ENCODE peak calls at places on chromosome 6, in four cellular contexts. R is GM12878, A is SK-N-SH, Q is HepG2. U is an unnamed sample.

GRCh38 chr6:170497845-170498281 is 55.2 kb downstream of the PSMB1 start:
- DNase-seq in R (no peak), A (no peak), Q (no peak), U (no peak)

GRCh38 chr6:12637960-12638641 is 78.5 kb upstream of the PHACTR1 start:
- DNase-seq in R (peak), A (peak), Q (peak), U (peak)

GRCh38 chr6:53986165-53986720 is 125.0 kb upstream of the MLIP start:
- DNase-seq in R (no peak), A (peak), Q (peak), U (peak)

GRCh38 chr6:159092631-159093030 is 47.8 kb upstream of the TAGAP start:
- DNase-seq in R (no peak), A (no peak), Q (no peak), U (no peak)

GRCh38 chr6:169233181-169233580 is 20.5 kb downstream of the THBS2 start:
- DNase-seq in R (no peak), A (no peak), Q (no peak), U (no peak)

GRCh38 chr6:92687278-92687677 is 732.1 kb downstream of the EPHA7 start:
- DNase-seq in R (no peak), A (no peak), Q (no peak), U (no peak)

GRCh38 chr6:83417880-83418663 is 12.8 kb downstream of the ME1 start:
- DNase-seq in R (no peak), A (peak), Q (peak), U (peak)

GRCh38 chr6:159116343-159116742 is 52.9 kb upstream of the FNDC1 start:
- DNase-seq in R (no peak), A (no peak), Q (no peak), U (no peak)

GRCh38 chr6:85360794-85361642 is 88.9 kb upstream of the NT5E start:
- DNase-seq in R (no peak), A (no peak), Q (peak), U (peak)

GRCh38 chr6:151097207-151097606 is 142.6 kb upstream of the AKAP12 start:
- DNase-seq in R (no peak), A (no peak), Q (no peak), U (no peak)

GRCh38 chr6:4299476-4299875 is 164.1 kb upstream of the ECI2 start:
- DNase-seq in R (no peak), A (no peak), Q (no peak), U (no peak)

GRCh38 chr6:156633291-156633690 is 143.9 kb upstream of the ARID1B start:
- DNase-seq in R (no peak), A (no peak), Q (no peak), U (no peak)

GRCh38 chr6:157434349-157435016 is 53.5 kb downstream of the ZDHHC14 start:
- DNase-seq in R (no peak), A (no peak), Q (peak), U (no peak)

GRCh38 chr6:170438402-170438753 is 114.7 kb downstream of the PSMB1 start:
- DNase-seq in R (no peak), A (peak), Q (peak), U (peak)

GRCh38 chr6:2909718-2910117 is 6.6 kb upstream of the SERPINB9 start:
- DNase-seq in R (no peak), A (no peak), Q (no peak), U (no peak)

GRCh38 chr6:70135783-70136182 is 167.1 kb downstream of the COL9A1 start:
- DNase-seq in R (no peak), A (no peak), Q (no peak), U (no peak)

GRCh38 chr6:37204014-37204751 is 34.2 kb downstream of the PIM1 start:
- DNase-seq in R (no peak), A (no peak), Q (peak), U (no peak)

GRCh38 chr6:17385660-17386059 is 7.7 kb upstream of the CAP2 start:
- DNase-seq in R (no peak), A (no peak), Q (no peak), U (no peak)

GRCh38 chr6:23179994-23180393 is 610.6 kb downstream of the HDGFL1 start:
- DNase-seq in R (no peak), A (no peak), Q (no peak), U (no peak)

GRCh38 chr6:106247293-106247692 is 78.3 kb downstream of the ATG5 start:
- DNase-seq in R (peak), A (no peak), Q (no peak), U (no peak)

GRCh38 chr6:152246554-152247337 is 390.4 kb downstream of the SYNE1 start:
- DNase-seq in R (no peak), A (no peak), Q (no peak), U (no peak)

GRCh38 chr6:4805553-4806307 is 29.5 kb downstream of the CDYL start:
- DNase-seq in R (no peak), A (peak), Q (peak), U (peak)

GRCh38 chr6:38364127-38364526 is 275.6 kb downstream of the BTBD9 start:
- DNase-seq in R (no peak), A (no peak), Q (no peak), U (no peak)

GRCh38 chr6:52063584-52064400 is 23.6 kb downstream of the PKHD1 start:
- DNase-seq in R (peak), A (peak), Q (peak), U (peak)

GRCh38 chr6:63272397-63272796 is 47.4 kb downstream of the LGSN start:
- DNase-seq in R (no peak), A (peak), Q (peak), U (peak)

GRCh38 chr6:100435299-100435698 is 29.4 kb downstream of the SIM1 start:
- DNase-seq in R (no peak), A (no peak), Q (no peak), U (peak)

GRCh38 chr6:111551521-111552231 is 54.0 kb downstream of the TRAF3IP2 start:
- DNase-seq in R (no peak), A (no peak), Q (peak), U (no peak)

GRCh38 chr6:45783716-45784115 is 231.9 kb downstream of the CLIC5 start:
- DNase-seq in R (no peak), A (no peak), Q (no peak), U (no peak)

GRCh38 chr6:41638002-41638800 is at the start of gene MDFI:
- DNase-seq in R (no peak), A (peak), Q (no peak), U (no peak)

GRCh38 chr6:95017922-95018321 is 559.4 kb upstream of the MANEA start:
- DNase-seq in R (no peak), A (no peak), Q (no peak), U (no peak)

GRCh38 chr6:29720863-29721262 is 2.4 kb upstream of the HLA-F start:
- DNase-seq in R (no peak), A (no peak), Q (no peak), U (peak)

GRCh38 chr6:132648356-132648755 is 10.6 kb downstream of the TAAR1 start:
- DNase-seq in R (no peak), A (no peak), Q (no peak), U (no peak)

GRCh38 chr6:21596379-21597242 is 3.1 kb downstream of the SOX4 start:
- DNase-seq in R (no peak), A (peak), Q (no peak), U (no peak)

GRCh38 chr6:123715243-123715863 is 78.6 kb upstream of the TRDN start:
- DNase-seq in R (no peak), A (peak), Q (peak), U (peak)

GRCh38 chr6:129490551-129491245 is 219.3 kb downstream of the ARHGAP18 start:
- DNase-seq in R (peak), A (no peak), Q (peak), U (peak)

GRCh38 chr6:164098857-164099534 is 684.5 kb downstream of the QKI start:
- DNase-seq in R (no peak), A (no peak), Q (peak), U (no peak)

GRCh38 chr6:157428418-157429202 is 47.6 kb downstream of the ZDHHC14 start:
- DNase-seq in R (no peak), A (no peak), Q (peak), U (peak)

GRCh38 chr6:131107166-131107565 is 28.1 kb upstream of the AKAP7 start:
- DNase-seq in R (no peak), A (no peak), Q (peak), U (no peak)

GRCh38 chr6:86251106-86251505 is 608.4 kb upstream of the SYNCRIP start:
- DNase-seq in R (no peak), A (no peak), Q (no peak), U (no peak)

DNA sequence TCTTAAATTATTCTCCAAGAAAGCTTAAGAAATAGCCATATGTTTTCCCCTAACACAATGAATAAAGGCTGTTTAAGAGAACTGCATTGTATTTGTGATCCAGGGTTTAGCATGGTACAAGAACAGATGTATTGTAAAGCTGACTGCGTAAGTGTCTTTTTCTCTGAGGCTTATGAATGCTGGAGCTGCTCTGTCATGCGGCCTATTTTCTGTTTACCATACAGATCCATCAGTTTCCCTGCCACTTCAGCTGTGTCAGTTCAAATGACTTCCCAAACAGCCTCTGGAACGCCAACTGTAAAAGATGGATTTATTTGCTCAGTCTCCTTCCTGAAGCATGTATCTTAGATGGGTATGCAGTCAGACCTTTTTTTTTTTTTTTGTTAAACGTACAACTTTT is 419.3 kb upstream of the HS3ST5 start:
- DNase-seq in R (no peak), A (no peak), Q (no peak), U (no peak)
- TF ChIP-seq REST in R (no peak), A (no peak), Q (no peak), U (no peak)

GRCh38 chr6:56888687-56889086 is 66.2 kb upstream of the BEND6 start:
- DNase-seq in R (no peak), A (no peak), Q (no peak), U (no peak)

GRCh38 chr6:56890683-56891429 is 64.1 kb upstream of the BEND6 start:
- DNase-seq in R (peak), A (no peak), Q (no peak), U (no peak)

GRCh38 chr6:56890066-56890465 is 64.8 kb upstream of the BEND6 start:
- DNase-seq in R (no peak), A (no peak), Q (no peak), U (no peak)

GRCh38 chr6:56891754-56892153 is 63.2 kb upstream of the BEND6 start:
- DNase-seq in R (no peak), A (no peak), Q (no peak), U (no peak)

GRCh38 chr6:56889492-56889891 is 65.4 kb upstream of the BEND6 start:
- DNase-seq in R (no peak), A (no peak), Q (no peak), U (no peak)
- TF ChIP-seq YY1 in R (no peak), A (no peak), Q (no peak), U (no peak)

GRCh38 chr6:1363729-1364572 is 25.4 kb upstream of the FOXF2 start:
- DNase-seq in R (no peak), A (no peak), Q (no peak), U (peak)
- H3K4me3 ChIP-seq in R (no peak), A (no peak), Q (no peak), U (no peak)

GRCh38 chr6:43807228-43808061 is 37.4 kb downstream of the VEGFA start:
- DNase-seq in R (no peak), A (peak), Q (peak), U (no peak)

GRCh38 chr6:43806758-43807227 is 36.8 kb downstream of the VEGFA start:
- DNase-seq in R (no peak), A (no peak), Q (no peak), U (no peak)

GRCh38 chr6:43805695-43806040 is 35.7 kb downstream of the VEGFA start:
- DNase-seq in R (no peak), A (no peak), Q (peak), U (no peak)

GRCh38 chr6:43804550-43805223 is 34.7 kb downstream of the VEGFA start:
- DNase-seq in R (no peak), A (no peak), Q (peak), U (no peak)

DNA sequence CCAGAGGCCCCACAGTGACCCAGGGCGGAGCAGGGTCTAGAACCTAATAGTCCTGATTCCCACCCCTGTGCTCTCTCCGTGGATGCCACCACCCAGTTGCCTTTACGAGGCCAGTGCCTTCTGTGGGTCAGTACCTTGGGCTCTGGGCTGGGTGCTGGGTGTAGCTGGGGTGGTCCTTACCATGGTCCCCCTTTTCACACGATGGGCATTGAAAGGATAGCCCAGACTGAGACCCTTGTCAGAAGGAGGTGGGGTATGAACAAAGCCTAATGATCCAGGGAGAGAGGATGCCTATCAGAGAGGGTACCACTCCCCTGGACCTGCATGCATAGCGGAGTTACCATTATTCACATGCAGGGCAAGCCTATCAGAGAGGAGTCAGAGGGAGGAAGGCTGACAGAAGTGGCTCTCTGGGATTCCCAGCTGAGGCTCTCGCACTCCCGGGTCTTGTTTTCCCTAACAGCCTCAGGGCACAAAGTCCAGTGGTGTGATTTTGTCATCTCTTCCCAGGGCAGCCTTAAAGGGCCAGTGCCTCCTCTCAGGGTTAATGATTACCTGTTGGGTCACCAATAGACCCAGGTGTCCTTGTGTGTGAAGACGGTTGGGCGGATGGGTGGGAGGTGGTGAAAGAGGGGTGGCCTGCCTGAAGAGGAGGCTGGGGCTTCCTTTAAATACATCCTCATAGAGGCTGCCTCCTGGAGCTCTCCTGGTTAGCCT is 36.2 kb downstream of the VEGFA start:
- DNase-seq in R (no peak), A (no peak), Q (peak), U (no peak)
- TF ChIP-seq REST in R (no peak), A (no peak), Q (peak), U (no peak)

GRCh38 chr6:10019851-10020250 is 395.0 kb downstream of the TFAP2A start:
- DNase-seq in R (no peak), A (no peak), Q (no peak), U (no peak)

DNA sequence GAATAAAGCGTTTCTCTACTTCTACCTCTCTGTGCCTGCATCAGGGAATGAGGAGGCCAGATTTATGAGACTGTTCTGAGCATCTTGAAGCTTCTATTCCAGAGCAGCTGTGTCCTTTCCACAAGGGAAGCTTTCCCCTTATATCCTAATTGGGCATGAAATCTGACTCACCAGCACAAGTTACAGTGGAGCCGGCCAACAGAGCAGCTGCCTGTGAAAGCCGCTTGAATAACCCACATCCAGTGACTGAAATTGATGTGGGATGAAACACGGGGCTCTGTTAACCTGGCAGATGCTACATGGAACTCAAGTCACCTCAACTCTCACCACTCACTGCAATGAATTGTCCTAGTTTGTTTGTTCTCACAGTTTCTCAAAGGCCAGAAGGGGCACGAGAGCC is 400.3 kb downstream of the TFAP2A start:
- DNase-seq in R (no peak), A (no peak), Q (no peak), U (no peak)
- TF ChIP-seq YY1 in R (no peak), A (no peak), Q (no peak), U (no peak)

GRCh38 chr6:136751991-136752390 is 40.3 kb downstream of the MAP3K5 start:
- DNase-seq in R (no peak), A (no peak), Q (no peak), U (no peak)

GRCh38 chr6:136751478-136751956 is 40.8 kb downstream of the MAP3K5 start:
- DNase-seq in R (peak), A (no peak), Q (no peak), U (no peak)

GRCh38 chr6:136753624-136754023 is 38.7 kb downstream of the MAP3K5 start:
- DNase-seq in R (no peak), A (no peak), Q (no peak), U (no peak)

GRCh38 chr6:136750821-136751220 is 41.5 kb downstream of the MAP3K5 start:
- DNase-seq in R (no peak), A (no peak), Q (no peak), U (no peak)

DNA sequence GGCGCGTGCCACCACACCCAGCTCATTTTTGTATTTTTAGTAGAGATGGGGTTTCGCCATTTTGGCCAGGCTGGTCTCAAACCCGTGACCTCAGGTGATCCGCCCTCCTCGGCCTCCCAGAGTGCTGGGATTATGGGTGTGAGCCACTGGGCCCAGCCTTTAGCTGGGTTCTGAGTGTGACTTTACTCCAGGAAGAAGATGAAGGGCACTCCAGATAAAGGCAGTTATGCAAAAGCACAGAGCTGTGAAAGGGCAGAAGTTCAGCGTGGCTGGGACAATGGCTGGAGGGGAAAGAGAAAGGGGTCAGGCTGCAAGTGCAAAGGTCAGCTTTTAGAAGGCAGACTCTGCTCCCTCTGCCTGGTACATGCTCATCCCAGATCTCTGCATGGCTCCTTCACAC is 39.7 kb downstream of the MAP3K5 start:
- DNase-seq in R (no peak), A (no peak), Q (no peak), U (no peak)
- H3K4me3 ChIP-seq in R (peak), A (no peak), Q (no peak), U (no peak)

U was measured in HCT116.